ENCODE peak calls at places on chromosomes 2 and 18, in nine cellular contexts. P is CD8-positive, alpha-beta memory T cell; Y is GM12865; H is breast epithelium; E is skeletal muscle cell; T is iPS DF 6.9; X is fibroblast of the aortic adventitia; B is heart left ventricle; N is H7. W is an unnamed sample.

GRCh38 chr18:478679-479078 is 21.8 kb downstream of the COLEC12 start:
- DNase-seq in P (no peak), Y (no peak), H (no peak), E (peak), T (no peak), X (peak), B (no peak), N (no peak), W (no peak)

GRCh38 chr2:63914311-63914710 is 72.6 kb downstream of the UGP2 start:
- DNase-seq in P (no peak), Y (no peak), H (no peak), E (no peak), T (no peak), X (no peak), B (no peak), N (no peak), W (no peak)

GRCh38 chr2:43762286-43762685 is 11.6 kb upstream of the DYNC2LI1 start:
- DNase-seq in P (no peak), Y (no peak), H (no peak), E (no peak), T (no peak), X (peak), B (no peak), N (no peak), W (no peak)

GRCh38 chr2:220811952-220812570 is 760.0 kb downstream of the EPHA4 start:
- DNase-seq in P (no peak), Y (no peak), H (no peak), E (peak), T (no peak), X (peak), B (no peak), N (no peak), W (no peak)

GRCh38 chr2:2896011-2896410 is 481.6 kb downstream of the EIPR1 start:
- DNase-seq in P (no peak), Y (no peak), H (no peak), E (no peak), T (no peak), X (no peak), B (no peak), N (no peak), W (no peak)

GRCh38 chr2:172552547-172553291 is 3.2 kb upstream of the PDK1 start:
- DNase-seq in P (no peak), Y (no peak), H (no peak), E (peak), T (no peak), X (peak), B (no peak), N (no peak), W (no peak)

GRCh38 chr2:71330585-71331330 is 824 bp upstream of the ZNF638 start:
- DNase-seq in P (no peak), Y (no peak), H (no peak), E (no peak), T (no peak), X (no peak), B (no peak), N (no peak), W (no peak)

GRCh38 chr2:174577967-174578589 is 19.5 kb downstream of the WIPF1 start:
- DNase-seq in P (peak), Y (peak), H (no peak), E (peak), T (no peak), X (peak), B (no peak), N (peak), W (peak)

GRCh38 chr2:98654702-98655488 is 46.5 kb downstream of the UNC50 start:
- DNase-seq in P (peak), Y (no peak), H (no peak), E (no peak), T (no peak), X (no peak), B (no peak), N (no peak), W (peak)

GRCh38 chr18:45161850-45162249 is 453.4 kb upstream of the SLC14A2 start:
- DNase-seq in P (no peak), Y (peak), H (no peak), E (no peak), T (no peak), X (no peak), B (no peak), N (no peak), W (no peak)

DNA sequence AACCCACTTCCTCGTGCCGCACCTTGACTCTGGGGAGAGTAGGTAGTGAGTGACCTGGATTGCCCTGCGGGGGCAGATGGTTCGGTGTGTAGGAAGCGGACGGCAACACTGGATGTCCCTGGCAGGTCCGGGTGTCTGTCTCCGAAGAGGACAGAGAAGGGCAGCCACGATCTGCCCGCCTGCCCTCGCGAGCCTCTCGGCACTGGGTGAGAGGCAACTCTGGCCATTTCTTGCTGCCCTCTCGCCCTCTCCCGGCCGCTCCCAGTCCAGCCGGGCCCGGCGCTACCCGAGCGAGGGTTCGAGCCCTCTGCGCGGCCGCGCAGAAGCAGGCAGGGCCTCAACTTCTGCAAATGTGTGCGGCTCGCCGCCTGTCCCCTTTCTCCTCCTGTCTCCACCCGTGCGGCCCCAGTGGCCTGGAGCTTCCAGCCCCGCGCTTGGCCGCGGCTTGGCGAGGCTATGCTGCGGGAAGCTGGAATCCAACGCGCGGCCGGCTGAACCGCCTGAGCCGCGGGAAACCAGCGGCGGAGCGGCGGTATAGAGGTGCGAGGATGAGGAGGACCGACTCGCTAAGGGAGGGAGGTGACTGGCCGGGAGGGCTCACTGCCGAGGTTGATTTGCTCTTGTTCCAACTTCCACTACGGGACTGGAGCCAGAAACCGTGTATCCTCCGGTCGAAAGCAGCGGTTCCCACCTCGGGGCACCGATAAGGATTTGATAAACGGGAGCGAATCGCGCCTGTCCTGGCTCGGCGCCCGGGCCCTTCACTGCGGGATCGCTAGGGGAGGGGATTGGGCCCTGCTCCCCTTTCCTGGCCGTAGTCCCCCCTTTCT is 1.5 kb downstream of the EPAS1 start:
- DNase-seq in P (peak), Y (no peak), H (peak), E (no peak), T (no peak), X (peak), B (peak), N (peak), W (peak)
- H3K4me3 ChIP-seq in P (peak), Y (no peak), H (peak), E (peak), T (peak), X (peak), B (peak), N (peak), W (peak)

GRCh38 chr2:109679627-109680026 is 65.5 kb downstream of the SOWAHC start:
- DNase-seq in P (no peak), Y (no peak), H (no peak), E (no peak), T (no peak), X (no peak), B (no peak), N (no peak), W (no peak)

GRCh38 chr2:109681633-109682032 is 67.5 kb downstream of the SOWAHC start:
- DNase-seq in P (no peak), Y (no peak), H (no peak), E (no peak), T (no peak), X (no peak), B (no peak), N (no peak), W (no peak)

GRCh38 chr2:109677815-109678580 is 63.8 kb downstream of the SOWAHC start:
- DNase-seq in P (no peak), Y (no peak), H (no peak), E (no peak), T (no peak), X (no peak), B (no peak), N (no peak), W (no peak)

GRCh38 chr2:109683452-109683851 is 69.3 kb downstream of the SOWAHC start:
- DNase-seq in P (no peak), Y (no peak), H (no peak), E (no peak), T (no peak), X (no peak), B (no peak), N (no peak), W (no peak)

DNA sequence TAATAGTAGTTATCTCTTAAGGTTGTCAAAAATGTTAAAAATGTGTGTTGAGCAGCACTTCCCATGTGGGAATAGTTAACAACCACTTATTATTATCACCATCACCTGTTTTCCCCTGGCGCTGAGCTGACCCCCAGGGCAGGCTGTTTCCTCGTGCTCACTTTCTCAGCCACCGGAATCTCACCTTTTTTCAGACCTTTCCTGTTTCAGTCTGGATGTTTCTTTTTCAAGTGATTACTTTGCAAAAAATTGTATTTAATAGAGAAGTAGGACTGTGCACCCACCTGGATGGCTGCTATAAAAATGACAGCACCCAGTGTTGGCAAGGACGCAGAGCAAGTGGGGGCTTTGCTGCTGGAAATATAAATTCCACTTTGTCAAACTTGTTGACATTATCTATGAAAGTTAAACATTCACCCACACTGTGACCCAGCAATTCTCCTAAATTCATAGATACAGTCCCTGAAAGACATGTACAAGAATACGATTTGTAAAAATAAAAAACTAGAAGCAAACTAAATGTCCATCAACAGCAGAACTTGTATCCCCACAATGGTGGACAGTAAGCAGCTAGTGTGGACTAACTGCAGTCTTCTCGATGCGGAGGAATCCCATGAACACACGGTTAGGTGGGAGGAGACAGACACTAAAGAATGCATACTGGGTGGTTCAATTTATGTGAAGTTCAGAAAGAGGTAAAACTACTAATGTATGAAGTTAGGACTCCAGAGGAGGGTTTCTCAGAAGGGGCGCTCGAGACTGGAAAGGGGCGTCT is 66.5 kb downstream of the SOWAHC start:
- DNase-seq in P (no peak), Y (no peak), H (no peak), E (no peak), T (no peak), X (no peak), B (no peak), N (no peak), W (no peak)
- H3K4me3 ChIP-seq in P (no peak), Y (no peak), H (no peak), E (no peak), T (no peak), X (no peak), B (no peak), N (no peak), W (no peak)

GRCh38 chr2:107986278-107987217 is at the start of gene SLC5A7:
- DNase-seq in P (no peak), Y (no peak), H (no peak), E (no peak), T (no peak), X (no peak), B (no peak), N (peak), W (no peak)
- H3K4me3 ChIP-seq in P (no peak), Y (no peak), H (peak), E (no peak), T (peak), X (no peak), B (no peak), N (peak), W (no peak)

GRCh38 chr2:32012872-32013271 is 2.1 kb upstream of the MEMO1 start:
- DNase-seq in P (no peak), Y (no peak), H (no peak), E (no peak), T (no peak), X (no peak), B (no peak), N (no peak), W (no peak)

GRCh38 chr2:32009479-32010256 is 1.1 kb downstream of the MEMO1 start:
- DNase-seq in P (peak), Y (peak), H (no peak), E (no peak), T (no peak), X (peak), B (peak), N (peak), W (peak)

GRCh38 chr2:32008811-32009478 is 1.9 kb downstream of the MEMO1 start:
- DNase-seq in P (no peak), Y (peak), H (no peak), E (peak), T (no peak), X (peak), B (no peak), N (no peak), W (no peak)

GRCh38 chr2:32010670-32011565 is at the start of gene MEMO1:
- DNase-seq in P (peak), Y (peak), H (peak), E (peak), T (peak), X (peak), B (peak), N (peak), W (peak)

GRCh38 chr2:32011566-32011960 is 755 bp upstream of the MEMO1 start:
- DNase-seq in P (no peak), Y (peak), H (no peak), E (no peak), T (no peak), X (no peak), B (no peak), N (no peak), W (no peak)
- H3K4me3 ChIP-seq in P (peak), Y (peak), H (peak), E (peak), T (no peak), X (peak), B (peak), N (peak), W (peak)

W was measured in CD4-positive, CD25-positive, alpha-beta regulatory T cell.